ENCODE peak calls at places on chromosomes 12 and 14, in nine cellular contexts. One of them, this sample, is unnamed.

GRCh38 chr12:76878899-76879709 is at the start of gene CSRP2:
- DNase-seq in AG10803: peak
- DNase-seq in amniotic stem cell: peak
- DNase-seq in stimulated activated CD4-positive, alpha-beta T cell treated with anti-CD3 and anti-CD28 coated beads, Interleukin-4, amount 100 ng/mL, for 48 hours: peak
- DNase-seq in astrocyte of the spinal cord: peak
- DNase-seq in activated T-helper 1 cell treated with anti-CD3 and anti-CD28 coated beads, Interleukin-12 subunit alpha, Interleukin-12 subunit beta, Interleukin-2, Interleukin-4 antibody, amounts not matched to agents 30 ng/mL and 10 ng/mL and 1 ng/mL, durations not matched to agents 14 hours and 24 hours and 36 hours: peak
- DNase-seq in activated CD4-positive, alpha-beta T cell treated with anti-CD3 and anti-CD28 coated beads for 24 hours: peak
- DNase-seq in aorta: peak
- DNase-seq in left cardiac atrium: peak
- DNase-seq in this sample: peak

GRCh38 chr14:65281991-65282908 is 130.3 kb upstream of the FUT8 start:
- DNase-seq in amniotic stem cell: peak
- DNase-seq in astrocyte of the spinal cord: peak
- DNase-seq in activated T-helper 1 cell treated with anti-CD3 and anti-CD28 coated beads, Interleukin-12 subunit alpha, Interleukin-12 subunit beta, Interleukin-2, Interleukin-4 antibody, amounts not matched to agents 30 ng/mL and 10 ng/mL and 1 ng/mL, durations not matched to agents 14 hours and 24 hours and 36 hours: peak
- DNase-seq in activated CD4-positive, alpha-beta T cell treated with anti-CD3 and anti-CD28 coated beads for 24 hours: no peak
- DNase-seq in left cardiac atrium: no peak
- DNase-seq in AG10803: peak
- DNase-seq in stimulated activated CD4-positive, alpha-beta T cell treated with anti-CD3 and anti-CD28 coated beads, Interleukin-4, amount 100 ng/mL, for 48 hours: no peak
- DNase-seq in aorta: no peak
- DNase-seq in this sample: no peak

GRCh38 chr12:72011374-72011773 is 72.7 kb downstream of the TPH2 start:
- DNase-seq in stimulated activated CD4-positive, alpha-beta T cell treated with anti-CD3 and anti-CD28 coated beads, Interleukin-4, amount 100 ng/mL, for 48 hours: no peak
- DNase-seq in left cardiac atrium: no peak
- DNase-seq in amniotic stem cell: no peak
- DNase-seq in activated CD4-positive, alpha-beta T cell treated with anti-CD3 and anti-CD28 coated beads for 24 hours: no peak
- DNase-seq in activated T-helper 1 cell treated with anti-CD3 and anti-CD28 coated beads, Interleukin-12 subunit alpha, Interleukin-12 subunit beta, Interleukin-2, Interleukin-4 antibody, amounts not matched to agents 30 ng/mL and 10 ng/mL and 1 ng/mL, durations not matched to agents 14 hours and 24 hours and 36 hours: no peak
- DNase-seq in aorta: no peak
- DNase-seq in astrocyte of the spinal cord: no peak
- DNase-seq in AG10803: peak
- DNase-seq in this sample: no peak

GRCh38 chr12:121793501-121793835 is at the start of gene RHOF:
- DNase-seq in stimulated activated CD4-positive, alpha-beta T cell treated with anti-CD3 and anti-CD28 coated beads, Interleukin-4, amount 100 ng/mL, for 48 hours: no peak
- DNase-seq in astrocyte of the spinal cord: no peak
- DNase-seq in AG10803: no peak
- DNase-seq in activated CD4-positive, alpha-beta T cell treated with anti-CD3 and anti-CD28 coated beads for 24 hours: no peak
- DNase-seq in amniotic stem cell: no peak
- DNase-seq in aorta: no peak
- DNase-seq in left cardiac atrium: no peak
- DNase-seq in activated T-helper 1 cell treated with anti-CD3 and anti-CD28 coated beads, Interleukin-12 subunit alpha, Interleukin-12 subunit beta, Interleukin-2, Interleukin-4 antibody, amounts not matched to agents 30 ng/mL and 10 ng/mL and 1 ng/mL, durations not matched to agents 14 hours and 24 hours and 36 hours: no peak
- DNase-seq in this sample: no peak

GRCh38 chr14:61769893-61770292 is 7.7 kb downstream of the SNAPC1 start:
- DNase-seq in astrocyte of the spinal cord: no peak
- DNase-seq in left cardiac atrium: no peak
- DNase-seq in activated T-helper 1 cell treated with anti-CD3 and anti-CD28 coated beads, Interleukin-12 subunit alpha, Interleukin-12 subunit beta, Interleukin-2, Interleukin-4 antibody, amounts not matched to agents 30 ng/mL and 10 ng/mL and 1 ng/mL, durations not matched to agents 14 hours and 24 hours and 36 hours: no peak
- DNase-seq in stimulated activated CD4-positive, alpha-beta T cell treated with anti-CD3 and anti-CD28 coated beads, Interleukin-4, amount 100 ng/mL, for 48 hours: no peak
- DNase-seq in aorta: no peak
- DNase-seq in AG10803: no peak
- DNase-seq in amniotic stem cell: no peak
- DNase-seq in activated CD4-positive, alpha-beta T cell treated with anti-CD3 and anti-CD28 coated beads for 24 hours: no peak
- DNase-seq in this sample: no peak

GRCh38 chr12:9115731-9116689 is at the start of gene A2M:
- DNase-seq in left cardiac atrium: no peak
- DNase-seq in astrocyte of the spinal cord: no peak
- DNase-seq in AG10803: peak
- DNase-seq in activated CD4-positive, alpha-beta T cell treated with anti-CD3 and anti-CD28 coated beads for 24 hours: no peak
- DNase-seq in aorta: no peak
- DNase-seq in activated T-helper 1 cell treated with anti-CD3 and anti-CD28 coated beads, Interleukin-12 subunit alpha, Interleukin-12 subunit beta, Interleukin-2, Interleukin-4 antibody, amounts not matched to agents 30 ng/mL and 10 ng/mL and 1 ng/mL, durations not matched to agents 14 hours and 24 hours and 36 hours: no peak
- DNase-seq in stimulated activated CD4-positive, alpha-beta T cell treated with anti-CD3 and anti-CD28 coated beads, Interleukin-4, amount 100 ng/mL, for 48 hours: no peak
- DNase-seq in amniotic stem cell: no peak
- DNase-seq in this sample: peak

GRCh38 chr12:99110866-99111265 is 465.8 kb downstream of the APAF1 start:
- DNase-seq in AG10803: no peak
- DNase-seq in stimulated activated CD4-positive, alpha-beta T cell treated with anti-CD3 and anti-CD28 coated beads, Interleukin-4, amount 100 ng/mL, for 48 hours: no peak
- DNase-seq in activated CD4-positive, alpha-beta T cell treated with anti-CD3 and anti-CD28 coated beads for 24 hours: no peak
- DNase-seq in left cardiac atrium: no peak
- DNase-seq in amniotic stem cell: no peak
- DNase-seq in astrocyte of the spinal cord: no peak
- DNase-seq in aorta: no peak
- DNase-seq in activated T-helper 1 cell treated with anti-CD3 and anti-CD28 coated beads, Interleukin-12 subunit alpha, Interleukin-12 subunit beta, Interleukin-2, Interleukin-4 antibody, amounts not matched to agents 30 ng/mL and 10 ng/mL and 1 ng/mL, durations not matched to agents 14 hours and 24 hours and 36 hours: no peak
- DNase-seq in this sample: no peak

GRCh38 chr14:76550534-76550933 is 174.6 kb downstream of the ESRRB start:
- DNase-seq in left cardiac atrium: no peak
- DNase-seq in amniotic stem cell: no peak
- DNase-seq in aorta: no peak
- DNase-seq in activated T-helper 1 cell treated with anti-CD3 and anti-CD28 coated beads, Interleukin-12 subunit alpha, Interleukin-12 subunit beta, Interleukin-2, Interleukin-4 antibody, amounts not matched to agents 30 ng/mL and 10 ng/mL and 1 ng/mL, durations not matched to agents 14 hours and 24 hours and 36 hours: no peak
- DNase-seq in AG10803: no peak
- DNase-seq in astrocyte of the spinal cord: no peak
- DNase-seq in stimulated activated CD4-positive, alpha-beta T cell treated with anti-CD3 and anti-CD28 coated beads, Interleukin-4, amount 100 ng/mL, for 48 hours: no peak
- DNase-seq in activated CD4-positive, alpha-beta T cell treated with anti-CD3 and anti-CD28 coated beads for 24 hours: no peak
- DNase-seq in this sample: no peak

GRCh38 chr14:61860294-61860918 is 98.2 kb downstream of the SNAPC1 start:
- DNase-seq in aorta: no peak
- DNase-seq in stimulated activated CD4-positive, alpha-beta T cell treated with anti-CD3 and anti-CD28 coated beads, Interleukin-4, amount 100 ng/mL, for 48 hours: peak
- DNase-seq in amniotic stem cell: peak
- DNase-seq in AG10803: peak
- DNase-seq in activated CD4-positive, alpha-beta T cell treated with anti-CD3 and anti-CD28 coated beads for 24 hours: peak
- DNase-seq in astrocyte of the spinal cord: peak
- DNase-seq in activated T-helper 1 cell treated with anti-CD3 and anti-CD28 coated beads, Interleukin-12 subunit alpha, Interleukin-12 subunit beta, Interleukin-2, Interleukin-4 antibody, amounts not matched to agents 30 ng/mL and 10 ng/mL and 1 ng/mL, durations not matched to agents 14 hours and 24 hours and 36 hours: peak
- DNase-seq in left cardiac atrium: peak
- DNase-seq in this sample: no peak

GRCh38 chr12:32535260-32535999 is 136.1 kb downstream of the FGD4 start:
- DNase-seq in amniotic stem cell: no peak
- DNase-seq in AG10803: peak
- DNase-seq in stimulated activated CD4-positive, alpha-beta T cell treated with anti-CD3 and anti-CD28 coated beads, Interleukin-4, amount 100 ng/mL, for 48 hours: no peak
- DNase-seq in astrocyte of the spinal cord: peak
- DNase-seq in aorta: peak
- DNase-seq in left cardiac atrium: peak
- DNase-seq in activated T-helper 1 cell treated with anti-CD3 and anti-CD28 coated beads, Interleukin-12 subunit alpha, Interleukin-12 subunit beta, Interleukin-2, Interleukin-4 antibody, amounts not matched to agents 30 ng/mL and 10 ng/mL and 1 ng/mL, durations not matched to agents 14 hours and 24 hours and 36 hours: no peak
- DNase-seq in activated CD4-positive, alpha-beta T cell treated with anti-CD3 and anti-CD28 coated beads for 24 hours: no peak
- DNase-seq in this sample: peak

GRCh38 chr12:33988888-33989287 is 33.4 kb upstream of the ALG10 start:
- DNase-seq in AG10803: no peak
- DNase-seq in left cardiac atrium: no peak
- DNase-seq in aorta: no peak
- DNase-seq in stimulated activated CD4-positive, alpha-beta T cell treated with anti-CD3 and anti-CD28 coated beads, Interleukin-4, amount 100 ng/mL, for 48 hours: no peak
- DNase-seq in activated CD4-positive, alpha-beta T cell treated with anti-CD3 and anti-CD28 coated beads for 24 hours: no peak
- DNase-seq in astrocyte of the spinal cord: no peak
- DNase-seq in activated T-helper 1 cell treated with anti-CD3 and anti-CD28 coated beads, Interleukin-12 subunit alpha, Interleukin-12 subunit beta, Interleukin-2, Interleukin-4 antibody, amounts not matched to agents 30 ng/mL and 10 ng/mL and 1 ng/mL, durations not matched to agents 14 hours and 24 hours and 36 hours: no peak
- DNase-seq in amniotic stem cell: no peak
- DNase-seq in this sample: no peak